ENCODE peak calls at places on chromosomes 7 and 10, in eight cellular contexts. Q is IMR-90, R is ovary, H is Peyer's patch, I is uterus, J is adrenal gland, M is K562, E is esophagus muscularis mucosa. Z is an unnamed sample. For H3K27me3, the result is how much of the 10 kb centered on the place peaks cover.

GRCh38 chr10:128055061-128055868 is 71.0 kb downstream of the MKI67 start:
- DNase-seq in Q (no peak), E (no peak), R (no peak), M (no peak), J (no peak), H (no peak), I (no peak), Z (no peak)

GRCh38 chr7:142248-142955 is 50.0 kb upstream of the FAM20C start:
- DNase-seq in R (peak), I (no peak), H (peak), M (no peak), E (no peak), Q (no peak), J (no peak), Z (peak)

GRCh38 chr7:127751062-127751722 is 99.2 kb downstream of the SND1 start:
- DNase-seq in I (no peak), R (no peak), J (no peak), Q (peak), H (no peak), E (no peak), M (no peak), Z (no peak)

GRCh38 chr10:580796-581195 is 108.7 kb downstream of the DIP2C start:
- DNase-seq in H (no peak), J (peak), E (no peak), Q (peak), M (no peak), R (no peak), I (no peak), Z (no peak)

GRCh38 chr7:79403879-79404278 is 49.6 kb downstream of the MAGI2 start:
- DNase-seq in R (no peak), H (no peak), E (no peak), I (no peak), J (no peak), Q (no peak), M (no peak), Z (no peak)

GRCh38 chr10:488081-488932 is 201.2 kb downstream of the DIP2C start:
- DNase-seq in Q (no peak), R (no peak), J (no peak), E (no peak), H (no peak), I (peak), M (no peak), Z (no peak)

GRCh38 chr7:136163333-136163732 is 186.2 kb upstream of the MTPN start:
- DNase-seq in M (no peak), E (no peak), Q (no peak), J (no peak), H (no peak), R (no peak), I (no peak), Z (no peak)

GRCh38 chr10:112282086-112282485 is 1.1 kb upstream of the TECTB start:
- DNase-seq in H (no peak), J (no peak), E (no peak), M (no peak), I (no peak), R (no peak), Q (peak), Z (no peak)

GRCh38 chr10:16470747-16471146 is 33.9 kb downstream of the PTER start:
- DNase-seq in Q (no peak), H (no peak), E (no peak), J (peak), M (peak), R (no peak), I (no peak), Z (no peak)

GRCh38 chr10:34112431-34112830 is 702.7 kb downstream of the PARD3 start:
- DNase-seq in E (no peak), I (no peak), H (no peak), J (no peak), M (no peak), Q (peak), R (no peak), Z (no peak)

DNA sequence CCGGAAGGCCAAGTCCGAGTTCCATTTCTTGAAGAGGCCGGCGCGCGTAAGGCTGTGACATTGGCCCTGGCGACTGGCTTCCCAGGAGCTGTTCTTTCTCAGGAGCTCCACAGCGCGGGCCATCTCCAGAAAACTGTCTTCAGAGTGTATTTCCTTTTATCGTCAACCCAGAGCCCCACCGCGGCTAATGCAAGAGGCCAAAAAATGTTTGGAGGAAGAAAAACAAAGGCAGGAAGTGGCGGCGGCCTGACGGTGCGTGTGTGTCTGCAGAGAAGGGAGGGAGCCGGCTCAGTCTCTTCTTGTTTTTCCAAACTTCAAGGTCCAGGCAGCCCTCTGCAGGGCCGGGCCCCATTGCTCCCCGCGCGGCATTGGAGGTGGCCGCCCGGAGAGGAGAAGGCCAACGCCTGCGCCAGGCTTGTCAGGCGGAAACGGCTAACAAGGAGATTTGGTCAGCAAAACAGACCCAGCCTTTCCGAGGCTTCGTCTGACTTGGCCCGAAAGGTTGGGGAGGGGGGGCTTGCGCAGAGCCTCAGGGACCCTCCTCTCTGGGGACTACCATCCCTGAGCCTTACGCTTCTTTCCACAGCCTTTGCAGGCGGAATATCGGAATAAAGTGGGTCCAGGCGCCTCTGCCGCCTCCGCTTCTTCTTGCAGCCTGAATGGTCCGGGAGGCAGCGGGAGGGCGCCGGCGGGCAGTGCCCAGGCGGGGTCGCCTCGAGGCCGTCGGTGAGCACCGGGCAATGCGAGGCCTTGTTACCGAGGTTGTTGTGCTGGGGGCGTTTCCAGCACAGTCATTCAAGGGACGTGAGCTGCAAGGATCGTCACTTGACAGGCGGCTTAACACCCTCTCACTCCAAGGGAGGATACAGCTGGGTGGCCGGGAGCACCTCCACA is 3.9 kb upstream of the HOXA11 start:
- DNase-seq in H (peak), I (peak), R (no peak), Q (no peak), J (no peak), M (no peak), E (no peak), Z (no peak)
- TF ChIP-seq POLR2A in H (no peak), I (peak), R (no peak), Q (no peak), J (no peak), M (no peak), E (no peak), Z (no peak)

GRCh38 chr7:27147211-27148030 is at the start of gene HOXA6:
- DNase-seq in I (peak), J (peak), H (peak), R (peak), E (no peak), M (no peak), Q (peak), Z (peak)

GRCh38 chr7:27148031-27148775 is 629 bp upstream of the HOXA6 start:
- DNase-seq in M (no peak), R (peak), Q (no peak), I (peak), H (peak), J (peak), E (no peak), Z (peak)

GRCh38 chr7:27145167-27145883 is 1.8 kb upstream of the HOXA5 start:
- DNase-seq in H (peak), J (no peak), I (no peak), Q (no peak), M (no peak), E (no peak), R (no peak), Z (peak)

GRCh38 chr7:27145884-27146401 is 1.6 kb downstream of the HOXA6 start:
- DNase-seq in I (no peak), M (no peak), H (no peak), Q (no peak), J (no peak), R (no peak), E (no peak), Z (no peak)

GRCh38 chr7:27146491-27147210 is 923 bp downstream of the HOXA6 start:
- DNase-seq in R (no peak), E (no peak), Q (no peak), M (no peak), H (peak), I (no peak), J (no peak), Z (peak)
- H3K27me3 ChIP-seq in R (under half), E (under half), Q (under half), M (under half), H (under half), I (under half), J (under half), Z (under half)

GRCh38 chr7:92246363-92247101 is 758 bp downstream of the ANKIB1 start:
- DNase-seq in J (peak), M (peak), H (peak), Q (peak), E (no peak), R (peak), I (peak), Z (peak)

GRCh38 chr7:92244803-92245486 is 769 bp downstream of the KRIT1 start:
- DNase-seq in J (no peak), H (no peak), M (no peak), R (no peak), E (no peak), Q (peak), I (no peak), Z (no peak)

GRCh38 chr7:92250603-92251002 is 4.8 kb downstream of the ANKIB1 start:
- DNase-seq in Q (no peak), I (no peak), E (no peak), M (no peak), H (no peak), R (no peak), J (no peak), Z (no peak)

GRCh38 chr7:92242972-92243371 is 2.7 kb downstream of the KRIT1 start:
- DNase-seq in J (no peak), M (no peak), R (no peak), Q (no peak), I (no peak), E (no peak), H (no peak), Z (no peak)

GRCh38 chr7:92245487-92246362 is at the start of the genes ANKIB1 and KRIT1:
- DNase-seq in M (peak), E (peak), R (peak), I (peak), H (peak), Q (peak), J (peak), Z (peak)
- TF ChIP-seq POLR2A in M (peak), E (no peak), R (peak), I (peak), H (peak), Q (peak), J (peak), Z (no peak)

DNA sequence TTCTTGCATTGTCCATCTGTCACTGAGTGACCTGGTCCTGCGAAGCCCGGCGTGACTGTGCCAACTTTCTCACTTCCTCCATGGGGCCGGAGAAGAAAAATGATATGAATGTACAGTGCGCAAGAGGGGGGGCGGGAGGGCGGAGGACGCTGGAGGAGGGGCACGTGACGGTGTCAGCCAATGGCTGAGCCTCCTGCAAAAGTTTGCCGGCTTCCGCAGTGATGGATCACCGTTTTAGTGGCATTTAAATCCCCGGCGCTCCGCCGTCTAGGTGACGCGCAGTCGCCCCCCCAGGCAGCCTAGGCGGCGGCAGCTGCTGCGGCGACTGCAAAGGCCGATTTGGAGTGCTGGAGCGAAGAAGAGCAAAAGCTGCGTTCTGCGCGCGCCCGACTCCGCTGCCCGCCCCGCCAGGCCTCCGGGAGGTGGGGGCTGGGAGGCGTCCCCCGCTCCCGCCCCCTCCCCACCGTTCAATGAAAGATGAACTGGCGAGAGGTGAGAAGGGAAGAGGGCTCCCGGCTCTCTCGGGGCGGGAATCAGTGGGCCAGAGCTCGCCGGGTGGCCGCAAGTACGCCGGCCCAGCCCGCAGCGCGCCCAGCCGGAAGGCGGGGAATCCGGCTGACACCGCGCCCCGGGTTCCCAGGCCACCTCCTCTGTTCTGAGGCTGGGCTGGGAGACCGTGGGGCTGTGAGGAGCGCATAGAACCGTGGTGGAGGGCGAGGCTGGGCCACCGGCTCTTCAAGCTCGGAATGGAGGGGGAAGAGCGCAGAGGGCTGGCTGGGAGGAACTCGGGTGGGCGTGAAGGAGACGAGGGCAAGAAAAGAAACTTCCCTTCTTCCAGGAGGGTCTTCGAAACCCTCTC is at the start of gene HOXA1:
- DNase-seq in I (peak), E (peak), M (peak), H (peak), J (peak), R (peak), Q (peak), Z (peak)
- H3K27me3 ChIP-seq in I (under half), E (under half), M (under half), H (under half), J (under half), R (under half), Q (under half), Z (under half)

GRCh38 chr7:150476819-150477631 is 26.6 kb downstream of the GIMAP8 start:
- DNase-seq in H (no peak), M (peak), I (no peak), R (no peak), J (no peak), E (no peak), Q (no peak), Z (no peak)

GRCh38 chr7:150481207-150481920 is 30.9 kb downstream of the GIMAP8 start:
- DNase-seq in M (no peak), Q (no peak), R (no peak), E (no peak), I (no peak), H (no peak), J (peak), Z (no peak)

GRCh38 chr7:150479023-150479716 is 28.7 kb downstream of the GIMAP8 start:
- DNase-seq in I (no peak), M (no peak), Q (no peak), E (no peak), R (no peak), H (no peak), J (no peak), Z (no peak)

GRCh38 chr7:150476285-150476684 is 25.9 kb downstream of the GIMAP8 start:
- DNase-seq in I (no peak), R (no peak), J (no peak), H (no peak), Q (no peak), E (no peak), M (no peak), Z (no peak)

GRCh38 chr7:150481955-150482354 is 31.5 kb downstream of the GIMAP8 start:
- DNase-seq in R (no peak), Q (no peak), E (no peak), I (no peak), J (no peak), H (no peak), M (no peak), Z (no peak)
- TF ChIP-seq POLR2A in R (no peak), Q (no peak), E (no peak), I (no peak), J (no peak), H (no peak), M (no peak), Z (no peak)

DNA sequence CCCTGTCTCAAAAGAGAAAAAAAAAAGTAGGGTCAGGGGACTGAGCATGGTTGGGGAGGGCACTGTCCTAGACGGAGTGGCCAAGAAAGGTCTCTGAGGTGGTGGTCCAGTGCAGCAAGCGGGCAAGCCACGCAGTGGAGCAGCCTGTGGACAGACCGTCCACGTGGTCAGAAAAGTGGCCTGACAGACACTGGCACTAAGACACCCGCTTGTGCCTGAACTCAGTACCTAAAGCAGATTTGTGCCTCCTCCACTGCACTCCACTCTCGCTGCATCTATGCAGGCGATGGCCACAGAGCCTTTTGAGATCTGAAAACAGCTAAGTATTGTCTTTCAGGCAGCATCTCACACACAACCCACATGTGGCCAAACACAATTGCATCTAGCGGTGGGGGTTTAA is 8.8 kb downstream of the ASB10 start:
- DNase-seq in I (no peak), J (no peak), M (no peak), R (no peak), E (no peak), H (no peak), Q (no peak), Z (no peak)
- H3K27me3 ChIP-seq in I (under half), J (under half), M (half or more), R (under half), E (under half), H (under half), Q (half or more), Z (under half)

Z was measured in testis.